ENCODE peak calls at places on chromosomes 11 and 22, in seven cellular contexts. E is AG09309; Q is activated naive CD8-positive, alpha-beta T cell treated with anti-CD3 and anti-CD28 coated beads, Interleukin-2, amount 10 ng/mL, durations not matched to agents 7 days and 5 days; D is mesendoderm; Y is H7; O is caudate nucleus; C is AG20443. F is an unnamed sample.

GRCh38 chr22:19181786-19182471 is 3.4 kb upstream of the SLC25A1 start:
- DNase-seq in E (no peak), Q (no peak), D (no peak), Y (no peak), O (no peak), C (no peak), F (no peak)

GRCh38 chr11:100512475-100512874 is 174.6 kb upstream of the ARHGAP42 start:
- DNase-seq in E (no peak), Q (no peak), D (no peak), Y (no peak), O (no peak), C (no peak), F (no peak)

GRCh38 chr22:49689255-49689770 is 138.4 kb downstream of the BRD1 start:
- DNase-seq in E (no peak), Q (no peak), D (no peak), Y (no peak), O (no peak), C (no peak), F (no peak)

GRCh38 chr11:118202599-118203422 is 22.0 kb downstream of the JAML start:
- DNase-seq in E (no peak), Q (peak; percentile 78), D (no peak), Y (no peak), O (no peak), C (no peak), F (no peak)

GRCh38 chr11:33635161-33635560 is 65.5 kb downstream of the C11orf91 start:
- DNase-seq in E (peak; percentile 43), Q (no peak), D (no peak), Y (no peak), O (no peak), C (peak; percentile 77), F (peak; percentile 12)

GRCh38 chr11:94141511-94142307 is 13.1 kb downstream of the PANX1 start:
- DNase-seq in E (no peak), Q (no peak), D (peak; percentile 29), Y (no peak), O (no peak), C (no peak), F (no peak)

GRCh38 chr11:34348919-34349318 is 8.9 kb downstream of the ABTB2 start:
- DNase-seq in E (no peak), Q (no peak), D (no peak), Y (no peak), O (no peak), C (no peak), F (no peak)

GRCh38 chr11:59011672-59012071 is 72.4 kb downstream of the GLYATL1 start:
- DNase-seq in E (no peak), Q (no peak), D (peak; percentile 85), Y (peak; percentile 42), O (no peak), C (no peak), F (no peak)

GRCh38 chr22:37657590-37658132 is 862 bp upstream of the PDXP start:
- DNase-seq in E (no peak), Q (no peak), D (no peak), Y (peak; percentile 77), O (peak; percentile 18), C (peak; percentile 40), F (no peak)

GRCh38 chr11:1749787-1750351 is 526 bp downstream of the IFITM10 start:
- DNase-seq in E (peak; percentile 69), Q (peak; percentile 28), D (no peak), Y (peak; percentile 77), O (no peak), C (peak; percentile 92), F (no peak)

GRCh38 chr22:23531966-23532735 is 47.9 kb downstream of the IGLL1 start:
- DNase-seq in E (no peak), Q (no peak), D (no peak), Y (peak; percentile 34), O (no peak), C (no peak), F (no peak)

GRCh38 chr11:112292785-112293407 is 32.2 kb upstream of the PLET1 start:
- DNase-seq in E (peak; percentile 90), Q (no peak), D (no peak), Y (no peak), O (no peak), C (peak; percentile 77), F (peak; percentile 43)

GRCh38 chr11:8224711-8225110 is 39.0 kb downstream of the LMO1 start:
- DNase-seq in E (no peak), Q (no peak), D (no peak), Y (no peak), O (no peak), C (no peak), F (no peak)

GRCh38 chr22:42343551-42344081 is 73.2 kb upstream of the TCF20 start:
- DNase-seq in E (no peak), Q (peak; percentile 48), D (no peak), Y (peak; percentile 96), O (no peak), C (peak; percentile 77), F (no peak)

GRCh38 chr11:58562375-58562800 is 13.3 kb downstream of the LPXN start:
- DNase-seq in E (no peak), Q (no peak), D (no peak), Y (no peak), O (no peak), C (no peak), F (no peak)

GRCh38 chr11:64591257-64592233 is 525 bp downstream of the SLC22A12 start:
- DNase-seq in E (no peak), Q (peak; percentile 17), D (no peak), Y (peak; percentile 47), O (no peak), C (no peak), F (no peak)

GRCh38 chr11:62443390-62444201 is 24.8 kb downstream of the SCGB1A1 start:
- DNase-seq in E (no peak), Q (no peak), D (no peak), Y (no peak), O (no peak), C (peak; percentile 83), F (no peak)

GRCh38 chr22:38745676-38746460 is 9.9 kb downstream of the SUN2 start:
- DNase-seq in E (no peak), Q (no peak), D (no peak), Y (no peak), O (no peak), C (no peak), F (no peak)

GRCh38 chr11:12556788-12557384 is 117.3 kb upstream of the TEAD1 start:
- DNase-seq in E (peak; percentile 89), Q (no peak), D (peak; percentile 96), Y (peak; percentile 61), O (no peak), C (peak; percentile 91), F (no peak)

GRCh38 chr11:117834068-117834810 is 9.7 kb upstream of the FXYD2 start:
- DNase-seq in E (no peak), Q (no peak), D (no peak), Y (peak; percentile 18), O (no peak), C (no peak), F (no peak)

GRCh38 chr11:58334708-58335107 is 24.2 kb downstream of the OR5B17 start:
- DNase-seq in E (peak; percentile 43), Q (no peak), D (peak; percentile 71), Y (no peak), O (no peak), C (peak; percentile 68), F (no peak)

GRCh38 chr11:209275-210121 is 2.0 kb downstream of the RIC8A start:
- DNase-seq in E (no peak), Q (no peak), D (peak; percentile 29), Y (no peak), O (no peak), C (peak; percentile 48), F (no peak)

GRCh38 chr22:26452236-26453016 is 23.4 kb downstream of the ASPHD2 start:
- DNase-seq in E (no peak), Q (peak; percentile 7), D (no peak), Y (no peak), O (peak; percentile 54), C (no peak), F (no peak)

GRCh38 chr11:117989351-117990102 is 3.3 kb downstream of the IL10RA start:
- DNase-seq in E (no peak), Q (no peak), D (no peak), Y (no peak), O (no peak), C (no peak), F (no peak)

GRCh38 chr11:128530119-128531091 is 57.0 kb downstream of the ETS1 start:
- DNase-seq in E (peak; percentile 91), Q (no peak), D (no peak), Y (no peak), O (no peak), C (peak; percentile 91), F (no peak)

GRCh38 chr11:73017024-73017751 is 124.9 kb downstream of the FCHSD2 start:
- DNase-seq in E (no peak), Q (no peak), D (no peak), Y (no peak), O (no peak), C (no peak), F (no peak)

GRCh38 chr11:2133481-2134021 is 5.6 kb downstream of the IGF2 start:
- DNase-seq in E (no peak), Q (no peak), D (no peak), Y (no peak), O (no peak), C (no peak), F (no peak)